ENCODE peak calls at places on chromosomes 3 and 15, in four cellular contexts. J is H1, L is HepG2, D is GM12878. M is an unnamed sample. For H3K4me1, the result is how much of the 10 kb centered on the place peaks cover.

GRCh38 chr3:101829066-101829830 is 20.1 kb upstream of the NFKBIZ start:
- DNase-seq in L (no peak), D (no peak), J (no peak), M (no peak)

GRCh38 chr3:9682123-9682522 is 21.5 kb upstream of the CPNE9 start:
- DNase-seq in J (no peak), L (no peak), D (no peak), M (no peak)

GRCh38 chr3:77530870-77531269 is 491.0 kb downstream of the ROBO2 start:
- DNase-seq in D (no peak), L (no peak), J (no peak), M (no peak)

GRCh38 chr15:81360491-81360890 is 13.5 kb downstream of the TMC3 start:
- DNase-seq in J (no peak), D (no peak), L (no peak), M (no peak)

GRCh38 chr3:177934001-177934891 is 602.0 kb upstream of the KCNMB2 start:
- DNase-seq in J (no peak), L (peak), D (no peak), M (no peak)

GRCh38 chr3:165451671-165452070 is 255.5 kb upstream of the SLITRK3 start:
- DNase-seq in J (no peak), D (no peak), L (no peak), M (no peak)

GRCh38 chr3:47365213-47366153 is 15.3 kb upstream of the PTPN23 start:
- DNase-seq in J (no peak), D (no peak), L (no peak), M (no peak)

GRCh38 chr15:71272932-71273331 is 157.7 kb downstream of the THSD4 start:
- DNase-seq in D (no peak), J (no peak), L (no peak), M (no peak)

GRCh38 chr3:147939425-147940196 is 530.4 kb downstream of the ZIC1 start:
- DNase-seq in L (no peak), D (no peak), J (no peak), M (no peak)

GRCh38 chr3:106242779-106243178 is 374.0 kb upstream of the CBLB start:
- DNase-seq in L (no peak), D (no peak), J (no peak), M (no peak)

GRCh38 chr3:130345487-130346079 is at the start of gene COL6A5:
- DNase-seq in D (no peak), J (peak), L (no peak), M (no peak)

GRCh38 chr15:69940441-69940785 is 157.3 kb downstream of the TLE3 start:
- DNase-seq in D (no peak), L (no peak), J (no peak), M (no peak)

GRCh38 chr3:52176951-52177700 is 20.8 kb upstream of the ALAS1 start:
- DNase-seq in J (no peak), L (peak), D (no peak), M (no peak)

GRCh38 chr3:17151598-17152373 is 267.0 kb downstream of the PLCL2 start:
- DNase-seq in L (no peak), J (no peak), D (peak), M (no peak)

GRCh38 chr3:78919021-78919755 is 848.6 kb downstream of the ROBO1 start:
- DNase-seq in J (no peak), D (peak), L (peak), M (no peak)

GRCh38 chr3:160577551-160578195 is 12.3 kb upstream of the KPNA4 start:
- DNase-seq in J (no peak), L (peak), D (no peak), M (no peak)

GRCh38 chr3:39158138-39158715 is 4.8 kb upstream of the CSRNP1 start:
- DNase-seq in D (no peak), J (no peak), L (no peak), M (no peak)

GRCh38 chr3:21654662-21655061 is 96.3 kb downstream of the ZNF385D start:
- DNase-seq in D (no peak), L (no peak), J (no peak), M (no peak)

GRCh38 chr3:16993227-16993626 is 108.5 kb downstream of the PLCL2 start:
- DNase-seq in D (no peak), L (no peak), J (no peak), M (no peak)

GRCh38 chr3:161423911-161424522 is 52.7 kb upstream of the SPTSSB start:
- DNase-seq in L (peak), D (no peak), J (no peak), M (no peak)

GRCh38 chr3:42271786-42272185 is 5.8 kb upstream of the CCK start:
- DNase-seq in L (no peak), D (no peak), J (no peak), M (no peak)

GRCh38 chr3:50562866-50563265 is 4.7 kb downstream of the C3orf18 start:
- DNase-seq in J (no peak), L (no peak), D (no peak), M (no peak)

GRCh38 chr15:72227192-72227586 is 3.8 kb downstream of the PKM start:
- DNase-seq in D (peak), J (no peak), L (peak), M (no peak)

GRCh38 chr3:189301479-189301878 is 129.7 kb downstream of the TPRG1 start:
- DNase-seq in L (no peak), J (no peak), D (no peak), M (no peak)

DNA sequence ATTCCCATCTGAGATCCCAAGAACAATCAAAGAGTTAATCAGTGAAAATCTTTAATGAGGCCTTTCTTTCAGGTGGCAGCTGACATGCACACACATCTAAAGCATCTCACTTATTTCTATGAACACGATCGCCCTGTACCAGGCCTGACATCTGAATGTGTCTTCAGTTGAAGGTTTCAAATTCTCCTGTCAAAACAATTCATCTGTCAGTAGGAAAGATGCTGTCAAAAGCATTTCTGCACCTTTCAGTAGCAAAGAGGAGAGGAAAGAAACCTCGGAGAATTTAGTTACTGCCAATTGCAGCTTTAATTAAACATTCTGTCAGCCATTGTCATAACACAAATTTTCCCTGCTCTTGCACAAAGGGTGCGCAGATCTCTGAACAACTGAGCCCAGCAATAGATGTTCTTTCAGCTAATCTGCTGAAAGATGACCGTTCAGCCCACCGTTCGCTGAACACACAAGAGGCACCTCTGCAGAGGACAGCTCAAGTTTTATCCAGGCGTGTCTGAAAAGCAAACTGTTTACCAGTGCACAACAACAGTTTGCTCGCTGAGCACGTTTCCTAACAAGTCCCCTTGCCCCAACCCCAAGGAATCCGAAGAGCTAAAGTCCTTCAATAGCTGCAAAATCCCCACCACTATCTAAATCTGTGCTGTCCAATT is 34.1 kb downstream of the LRIG1 start:
- DNase-seq in L (no peak), J (no peak), D (no peak), M (no peak)
- H3K4me1 ChIP-seq in L (half or more), J (under half), D (under half), M (under half)

GRCh38 chr3:37326144-37326543 is 151.8 kb upstream of the LRRFIP2 start:
- DNase-seq in D (no peak), L (no peak), J (no peak), M (no peak)

GRCh38 chr3:37330466-37330865 is 156.1 kb upstream of the LRRFIP2 start:
- DNase-seq in D (no peak), L (no peak), J (no peak), M (no peak)

GRCh38 chr3:37324752-37325407 is 150.5 kb upstream of the LRRFIP2 start:
- DNase-seq in J (no peak), L (no peak), D (no peak), M (no peak)

DNA sequence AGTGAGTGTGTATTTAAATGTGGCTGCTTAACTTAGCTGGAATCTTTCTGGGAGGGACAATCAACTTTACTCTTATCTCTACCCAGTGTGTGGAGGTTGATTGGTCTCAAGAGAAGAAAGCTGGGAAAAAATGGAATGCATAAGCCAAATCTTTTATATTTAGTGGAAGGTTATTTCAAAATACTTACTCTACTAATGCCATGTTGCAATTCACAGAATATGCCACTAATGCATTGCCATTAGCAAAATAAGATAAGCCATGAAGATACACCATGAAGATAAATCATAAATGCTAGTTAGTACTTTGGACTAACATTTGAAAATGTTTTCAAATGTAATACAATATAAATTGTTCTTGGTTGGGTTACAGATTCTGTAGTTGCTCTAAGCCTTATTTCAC is 155.1 kb upstream of the LRRFIP2 start:
- DNase-seq in J (no peak), L (no peak), D (no peak), M (no peak)
- TF ChIP-seq YY1 in J (no peak), L (no peak), D (no peak), M (no peak)

GRCh38 chr3:124818398-124819150 is 68.6 kb downstream of the ITGB5 start:
- DNase-seq in L (no peak), J (no peak), D (no peak), M (no peak)

GRCh38 chr3:124813541-124813940 is 73.6 kb downstream of the ITGB5 start:
- DNase-seq in D (no peak), J (no peak), L (no peak), M (no peak)

GRCh38 chr3:124814620-124815421 is 72.3 kb downstream of the ITGB5 start:
- DNase-seq in L (peak), D (no peak), J (no peak), M (no peak)

GRCh38 chr3:124817079-124817478 is 70.1 kb downstream of the ITGB5 start:
- DNase-seq in L (no peak), D (no peak), J (no peak), M (no peak)

DNA sequence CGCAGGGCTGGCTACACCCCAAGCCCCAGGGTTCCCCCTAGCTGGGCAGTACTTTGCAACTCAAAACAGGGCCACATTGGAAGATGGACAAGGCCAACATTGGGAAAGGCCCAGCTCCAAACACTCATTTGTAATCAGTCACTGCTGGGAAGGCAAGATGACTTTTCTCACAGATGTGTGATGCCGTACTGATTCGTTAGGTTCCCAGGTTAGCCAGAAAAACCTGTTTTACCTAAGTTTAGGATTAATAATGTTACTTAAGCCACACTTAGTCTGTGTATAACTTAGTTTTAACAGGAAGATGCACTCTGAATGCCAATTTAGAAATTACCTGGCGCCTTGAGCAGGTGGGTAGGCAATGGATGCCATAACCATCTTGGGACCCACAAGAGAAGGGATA is 71.0 kb downstream of the ITGB5 start:
- DNase-seq in L (no peak), J (no peak), D (no peak), M (no peak)
- TF ChIP-seq SUZ12 in L (no peak), J (no peak), D (no peak), M (no peak)

DNA sequence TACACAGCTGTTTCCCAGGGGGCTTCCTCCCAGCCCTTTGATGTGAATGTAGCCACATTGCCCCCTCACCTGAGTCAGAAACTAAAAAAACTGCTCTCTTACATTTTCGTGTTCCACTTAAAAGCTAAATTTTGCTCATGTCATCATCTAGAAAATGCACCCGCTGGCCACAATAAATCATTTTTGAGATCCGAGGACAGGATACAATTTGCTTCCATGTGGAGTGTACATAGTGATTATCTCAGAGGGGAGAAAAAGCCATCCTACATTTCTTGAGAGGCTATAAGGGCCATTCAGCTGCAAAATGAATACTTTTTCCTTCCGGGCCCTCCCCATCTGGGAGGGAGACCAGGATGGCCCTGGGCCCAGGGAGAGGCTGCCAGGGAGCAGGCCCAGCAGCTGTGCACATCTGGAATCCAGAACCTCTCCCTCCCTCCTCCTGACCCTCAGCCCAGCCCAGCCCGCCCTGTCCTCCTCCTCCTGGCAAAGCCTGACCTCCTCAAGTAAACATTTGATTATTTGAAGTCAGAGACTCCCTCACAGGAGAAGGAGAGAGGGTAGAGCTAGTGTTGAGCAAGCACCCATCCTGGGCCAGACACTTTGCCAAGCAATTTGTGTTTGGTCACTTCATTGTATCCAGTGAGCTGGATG is 59.1 kb downstream of the CORO2B start:
- DNase-seq in L (no peak), D (no peak), J (no peak), M (no peak)
- H3K4me1 ChIP-seq in L (under half), D (under half), J (under half), M (under half)

DNA sequence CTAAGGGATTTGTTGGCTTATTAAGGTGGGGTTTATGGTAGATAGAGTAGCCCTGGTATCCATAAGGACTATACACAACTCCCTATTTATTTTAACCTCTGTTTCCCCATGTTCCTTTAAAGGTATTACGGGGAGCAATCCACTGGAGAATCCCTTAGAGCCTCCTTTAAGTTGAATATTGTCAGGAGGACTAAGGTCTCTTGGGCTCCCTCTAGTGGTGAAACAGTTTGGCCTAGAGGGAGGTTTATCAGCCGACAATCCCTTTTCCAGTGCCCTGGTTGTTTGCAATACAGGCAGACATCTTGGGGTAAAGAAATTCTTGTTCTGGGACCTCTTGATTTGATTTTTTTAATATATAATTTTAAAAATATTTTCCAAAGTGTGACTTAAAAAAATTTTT is 12.9 kb downstream of the OPA1 start:
- DNase-seq in J (peak), D (no peak), L (peak), M (peak)
- TF ChIP-seq YY1 in J (peak), D (peak), L (no peak), M (no peak)

DNA sequence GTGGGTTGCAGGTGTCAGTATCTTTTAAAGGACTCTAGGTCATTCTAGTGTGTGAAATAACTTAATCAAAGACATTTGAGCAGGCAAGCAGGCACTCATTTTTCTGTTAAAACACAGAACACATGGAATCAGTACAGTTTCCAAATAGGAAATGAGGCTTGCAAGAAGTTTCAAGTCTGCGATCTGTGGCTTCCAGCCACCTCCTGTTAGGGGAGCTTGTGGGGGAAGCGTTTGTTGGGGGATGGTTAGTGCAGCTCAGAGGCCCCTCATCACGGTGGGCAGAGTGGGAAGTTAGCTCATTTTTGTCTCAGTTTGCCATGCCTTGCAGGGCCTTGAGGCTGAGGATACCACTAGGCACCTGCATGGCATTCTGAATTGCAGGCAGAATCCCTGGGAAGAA is 59.9 kb downstream of the SLC6A11 start:
- DNase-seq in J (no peak), D (no peak), L (no peak), M (no peak)
- TF ChIP-seq SUZ12 in J (no peak), D (no peak), L (no peak), M (no peak)

DNA sequence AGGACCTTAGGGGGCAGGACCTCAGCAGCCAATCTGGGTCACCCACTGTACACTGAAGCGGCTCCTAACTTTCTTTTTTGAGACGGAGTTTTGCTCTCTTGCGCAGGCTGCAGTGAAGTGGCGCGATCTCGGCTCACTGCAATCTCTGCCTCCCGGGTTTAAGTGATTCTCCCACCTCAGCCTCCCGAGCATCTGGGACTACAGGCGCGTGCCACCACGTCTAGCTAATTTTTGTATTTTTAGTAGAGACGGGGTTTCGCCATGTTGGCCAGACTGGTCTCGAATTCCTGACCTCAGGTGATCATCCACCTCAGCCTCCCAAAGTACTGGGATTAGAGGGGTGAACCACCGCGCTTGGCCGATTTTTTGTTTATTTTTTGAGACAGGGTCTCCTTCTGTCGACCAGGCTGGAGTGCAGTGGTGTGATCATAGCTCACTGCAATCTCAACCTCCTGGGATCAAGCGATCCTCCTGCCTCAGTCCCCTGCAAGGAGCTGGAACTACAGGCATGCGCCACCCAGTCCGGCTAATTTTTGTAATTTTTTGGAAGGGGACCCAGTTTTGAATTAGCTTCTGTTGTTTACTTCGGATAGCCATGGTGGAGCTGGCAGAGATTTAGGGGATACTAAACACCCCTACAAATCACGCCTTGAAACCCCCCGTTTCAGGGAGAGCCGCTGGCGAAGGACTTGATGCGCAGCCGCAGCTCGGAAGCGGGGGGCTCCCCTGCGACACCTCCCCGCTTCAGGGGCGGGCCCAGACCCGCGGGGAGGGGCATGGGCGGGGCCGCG is 1.5 kb upstream of the CLK3 start:
- DNase-seq in D (no peak), J (peak), L (no peak), M (no peak)
- H3K4me1 ChIP-seq in D (under half), J (under half), L (under half), M (under half)

GRCh38 chr15:28246605-28247004 is 75.4 kb downstream of the HERC2 start:
- DNase-seq in L (no peak), J (no peak), D (no peak), M (no peak)
- TF ChIP-seq YY1 in L (no peak), J (no peak), D (no peak), M (no peak)

GRCh38 chr3:67937498-67938118 is 283.2 kb upstream of the SUCLG2 start:
- DNase-seq in D (no peak), L (no peak), J (no peak), M (no peak)
- TF ChIP-seq SUZ12 in D (no peak), L (no peak), J (no peak), M (no peak)